ENCODE peak calls at places on chromosomes 3 and 15, in seven cellular contexts. F is naive thymus-derived CD4-positive, alpha-beta T cell; C is PC-3; P is psoas muscle; K is CD4-positive, alpha-beta memory T cell; V is RWPE1; A is IMR-90. R is an unnamed sample.

GRCh38 chr15:33091983-33092688 is 102.4 kb downstream of the FMN1 start:
- DNase-seq in C (no peak), F (no peak), A (peak), K (no peak), P (no peak), V (no peak), R (no peak)

GRCh38 chr3:148992027-148992634 is 791 bp downstream of the GYG1 start:
- DNase-seq in P (peak), C (peak), A (no peak), F (no peak), K (peak), V (peak), R (peak)

GRCh38 chr3:43290961-43291360 is 4.6 kb downstream of the SNRK start:
- DNase-seq in K (no peak), C (peak), V (no peak), A (peak), P (no peak), F (no peak), R (no peak)

GRCh38 chr3:147113293-147114045 is 292.9 kb downstream of the ZIC4 start:
- DNase-seq in A (peak), V (peak), F (no peak), C (peak), K (no peak), P (no peak), R (no peak)

GRCh38 chr3:146071636-146072035 is 89.3 kb downstream of the PLOD2 start:
- DNase-seq in C (no peak), F (no peak), K (no peak), V (no peak), A (no peak), P (no peak), R (no peak)

GRCh38 chr3:38059148-38059547 is 20.1 kb downstream of the DLEC1 start:
- DNase-seq in P (no peak), V (no peak), K (no peak), C (no peak), F (no peak), A (no peak), R (no peak)

GRCh38 chr3:196138927-196139680 is 57.2 kb upstream of the TFRC start:
- DNase-seq in A (peak), F (no peak), V (peak), C (no peak), K (no peak), P (no peak), R (no peak)

GRCh38 chr15:98555173-98555515 is 93.2 kb upstream of the IGF1R start:
- DNase-seq in P (no peak), V (no peak), C (no peak), K (no peak), F (no peak), A (no peak), R (no peak)

GRCh38 chr3:171585029-171585428 is 124.8 kb upstream of the TNIK start:
- DNase-seq in V (peak), A (no peak), C (peak), F (no peak), P (no peak), K (no peak), R (no peak)

GRCh38 chr3:30664449-30664848 is 58.0 kb downstream of the TGFBR2 start:
- DNase-seq in K (peak), C (no peak), A (no peak), V (no peak), P (no peak), F (no peak), R (no peak)

GRCh38 chr3:146830231-146830630 is 225.1 kb upstream of the PLSCR5 start:
- DNase-seq in K (no peak), A (no peak), P (no peak), C (no peak), F (no peak), V (no peak), R (no peak)

GRCh38 chr15:58521293-58521991 is 89.7 kb downstream of the LIPC start:
- DNase-seq in C (peak), V (peak), P (peak), F (no peak), A (peak), K (no peak), R (no peak)

GRCh38 chr15:84631706-84632272 is 22.3 kb downstream of the WDR73 start:
- DNase-seq in F (no peak), K (no peak), C (peak), A (peak), V (no peak), P (no peak), R (no peak)

GRCh38 chr15:84638103-84638502 is 16.0 kb downstream of the WDR73 start:
- DNase-seq in P (no peak), A (peak), C (peak), K (no peak), F (no peak), V (peak), R (no peak)

GRCh38 chr15:84633311-84634227 is 20.5 kb downstream of the WDR73 start:
- DNase-seq in A (peak), V (peak), F (peak), C (peak), K (peak), P (peak), R (peak)

GRCh38 chr15:84629033-84629432 is 25.1 kb downstream of the WDR73 start:
- DNase-seq in P (no peak), A (no peak), K (no peak), C (no peak), F (no peak), V (no peak), R (no peak)

GRCh38 chr15:84634228-84634837 is 19.8 kb downstream of the WDR73 start:
- DNase-seq in P (no peak), V (no peak), C (no peak), F (no peak), A (no peak), K (no peak), R (no peak)
- H3K27ac ChIP-seq in P (peak), V (peak), C (peak), F (peak), A (peak), K (peak), R (peak)

GRCh38 chr15:91909111-91909510 is 55.6 kb downstream of the SLCO3A1 start:
- DNase-seq in A (no peak), C (no peak), V (no peak), P (no peak), K (no peak), F (no peak), R (no peak)
- H3K27ac ChIP-seq in A (no peak), C (no peak), V (no peak), P (no peak), K (no peak), F (no peak), R (no peak)

DNA sequence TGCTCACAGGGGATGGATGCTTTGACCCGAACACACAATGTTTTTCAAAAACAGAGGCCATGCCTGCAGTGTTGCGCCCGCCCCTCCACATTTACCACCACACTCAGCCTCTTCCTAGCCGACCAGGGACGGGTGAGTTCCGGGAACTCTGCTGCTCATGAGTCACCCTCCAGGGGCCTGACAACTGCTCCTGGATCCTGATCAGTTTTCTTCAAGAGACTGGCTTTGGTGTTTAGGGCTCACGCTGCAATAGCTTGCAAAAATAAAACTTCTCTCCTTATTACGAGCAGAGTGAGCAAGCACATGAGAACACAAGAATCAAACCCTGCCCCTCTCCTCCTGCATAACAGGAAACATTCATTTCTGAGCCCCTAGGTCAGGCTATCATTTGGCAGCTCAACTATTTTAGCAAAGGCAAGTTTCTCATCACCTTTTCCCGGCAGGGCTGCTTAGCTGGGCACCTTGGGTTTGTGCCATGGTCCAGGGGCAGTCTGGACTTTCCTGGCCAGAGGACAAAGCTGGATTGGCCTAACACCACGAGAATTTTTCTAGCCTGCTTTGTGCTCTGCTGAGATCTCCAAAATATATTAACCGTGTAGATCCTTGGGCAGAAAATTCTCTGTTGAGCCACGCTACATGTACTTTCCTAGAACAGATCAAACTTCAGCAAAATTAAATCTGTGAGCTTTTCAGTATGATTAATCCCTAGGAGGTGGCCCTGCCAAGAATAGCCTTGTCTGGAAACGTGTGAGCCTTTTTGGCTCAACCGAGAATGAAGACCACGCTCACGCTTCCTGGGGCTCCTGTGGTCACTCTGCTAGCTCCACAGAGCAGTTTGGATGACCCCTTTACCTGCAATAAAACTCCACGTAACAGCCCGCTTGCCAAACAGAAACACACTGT is 52.7 kb upstream of the SPATA12 start:
- DNase-seq in K (no peak), A (peak), F (no peak), P (peak), C (peak), V (peak), R (no peak)
- H3K27ac ChIP-seq in K (no peak), A (peak), F (no peak), P (peak), C (peak), V (peak), R (peak)

DNA sequence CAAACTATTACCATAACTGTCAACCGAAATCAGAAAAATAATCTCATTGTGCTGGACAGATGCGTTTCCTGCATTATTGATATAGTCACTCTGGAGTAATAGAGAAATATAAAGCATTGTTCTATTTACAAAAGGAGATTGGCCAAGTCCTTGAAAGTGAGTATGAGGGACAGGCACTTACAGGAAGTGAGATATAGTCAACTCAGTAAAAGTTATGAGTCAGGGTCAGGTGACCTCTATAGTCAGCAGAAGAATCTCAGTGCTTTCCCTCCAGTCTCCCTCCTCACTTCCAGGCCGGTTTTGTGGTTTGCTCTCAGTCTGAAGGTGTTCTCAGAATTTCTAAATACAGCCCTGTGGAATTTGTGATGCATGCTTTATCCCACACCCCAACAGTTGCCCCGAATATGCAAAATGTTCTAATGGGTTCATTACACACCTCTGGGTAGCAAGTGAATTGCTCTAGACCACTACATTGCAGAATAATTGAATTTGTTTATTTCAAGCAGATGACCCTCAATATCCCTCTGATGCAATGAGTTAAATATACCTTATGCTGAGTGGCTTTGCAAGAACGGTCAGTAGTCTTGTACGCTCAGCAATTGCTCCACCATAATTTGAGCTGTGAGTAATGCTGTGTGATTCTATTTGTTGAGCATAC is 787.7 kb downstream of the MCTP2 start:
- DNase-seq in A (peak), C (peak), P (no peak), K (no peak), V (peak), F (no peak), R (no peak)
- H3K27ac ChIP-seq in A (no peak), C (peak), P (no peak), K (no peak), V (no peak), F (no peak), R (no peak)

GRCh38 chr3:106840319-106840718 is 536.9 kb upstream of the CCDC54 start:
- DNase-seq in V (no peak), F (no peak), A (no peak), C (no peak), K (no peak), P (no peak), R (no peak)
- H3K27ac ChIP-seq in V (no peak), F (no peak), A (no peak), C (no peak), K (no peak), P (no peak), R (no peak)

GRCh38 chr3:185361920-185362319 is 1.0 kb upstream of the MAP3K13 start:
- DNase-seq in K (no peak), C (peak), P (no peak), F (no peak), V (no peak), A (peak), R (no peak)
- H3K27ac ChIP-seq in K (no peak), C (peak), P (no peak), F (no peak), V (no peak), A (no peak), R (no peak)

GRCh38 chr3:100108464-100109079 is 5.7 kb downstream of the FILIP1L start:
- DNase-seq in F (no peak), K (no peak), A (no peak), C (no peak), V (no peak), P (no peak), R (no peak)
- H3K27ac ChIP-seq in F (no peak), K (no peak), A (no peak), C (no peak), V (no peak), P (peak), R (no peak)

R was measured in substantia nigra.